ENCODE peak calls at places on chromosomes 12 and 14, in six cellular contexts. One of them, this sample, is unnamed.

GRCh38 chr12:95351745-95352144 is 122.2 kb upstream of the METAP2 start:
- DNase-seq in ovary: no peak
- DNase-seq in WERI-Rb-1: no peak
- DNase-seq in foreskin keratinocyte: no peak
- DNase-seq in stimulated activated CD4-positive, alpha-beta T cell treated with anti-CD3 and anti-CD28 coated beads, Interleukin-4, amount 100 ng/mL, for 48 hours: no peak
- DNase-seq in astrocyte: no peak
- DNase-seq in this sample: no peak

GRCh38 chr12:28770329-28770728 is 378.7 kb upstream of the FAR2 start:
- DNase-seq in ovary: no peak
- DNase-seq in WERI-Rb-1: no peak
- DNase-seq in foreskin keratinocyte: no peak
- DNase-seq in stimulated activated CD4-positive, alpha-beta T cell treated with anti-CD3 and anti-CD28 coated beads, Interleukin-4, amount 100 ng/mL, for 48 hours: no peak
- DNase-seq in astrocyte: no peak
- DNase-seq in this sample: peak; percentile 34

GRCh38 chr14:91303091-91303923 is 58.8 kb upstream of the GPR68 start:
- DNase-seq in ovary: no peak
- DNase-seq in WERI-Rb-1: peak; percentile 95
- DNase-seq in foreskin keratinocyte: no peak
- DNase-seq in stimulated activated CD4-positive, alpha-beta T cell treated with anti-CD3 and anti-CD28 coated beads, Interleukin-4, amount 100 ng/mL, for 48 hours: peak; percentile 91
- DNase-seq in astrocyte: no peak
- DNase-seq in this sample: no peak

GRCh38 chr12:99713946-99714520 is 66.5 kb downstream of the GARIN6 start:
- DNase-seq in ovary: no peak
- DNase-seq in WERI-Rb-1: no peak
- DNase-seq in foreskin keratinocyte: no peak
- DNase-seq in stimulated activated CD4-positive, alpha-beta T cell treated with anti-CD3 and anti-CD28 coated beads, Interleukin-4, amount 100 ng/mL, for 48 hours: no peak
- DNase-seq in astrocyte: no peak
- DNase-seq in this sample: no peak

GRCh38 chr12:108772896-108773797 is 41.8 kb upstream of the CORO1C start:
- DNase-seq in ovary: no peak
- DNase-seq in WERI-Rb-1: no peak
- DNase-seq in foreskin keratinocyte: no peak
- DNase-seq in stimulated activated CD4-positive, alpha-beta T cell treated with anti-CD3 and anti-CD28 coated beads, Interleukin-4, amount 100 ng/mL, for 48 hours: no peak
- DNase-seq in astrocyte: no peak
- DNase-seq in this sample: no peak

GRCh38 chr14:33686856-33687255 is 264.0 kb downstream of the EGLN3 start:
- DNase-seq in ovary: no peak
- DNase-seq in WERI-Rb-1: no peak
- DNase-seq in foreskin keratinocyte: no peak
- DNase-seq in stimulated activated CD4-positive, alpha-beta T cell treated with anti-CD3 and anti-CD28 coated beads, Interleukin-4, amount 100 ng/mL, for 48 hours: no peak
- DNase-seq in astrocyte: peak; percentile 73
- DNase-seq in this sample: no peak

GRCh38 chr12:21962236-21962635 is 21.0 kb upstream of the ABCC9 start:
- DNase-seq in ovary: no peak
- DNase-seq in WERI-Rb-1: no peak
- DNase-seq in foreskin keratinocyte: peak; percentile 60
- DNase-seq in stimulated activated CD4-positive, alpha-beta T cell treated with anti-CD3 and anti-CD28 coated beads, Interleukin-4, amount 100 ng/mL, for 48 hours: no peak
- DNase-seq in astrocyte: peak; percentile 39
- DNase-seq in this sample: no peak

GRCh38 chr12:14772946-14773345 is 30.3 kb downstream of the WBP11 start:
- DNase-seq in ovary: no peak
- DNase-seq in WERI-Rb-1: no peak
- DNase-seq in foreskin keratinocyte: no peak
- DNase-seq in stimulated activated CD4-positive, alpha-beta T cell treated with anti-CD3 and anti-CD28 coated beads, Interleukin-4, amount 100 ng/mL, for 48 hours: no peak
- DNase-seq in astrocyte: no peak
- DNase-seq in this sample: no peak

GRCh38 chr12:85266391-85266790 is 13.6 kb upstream of the ALX1 start:
- DNase-seq in ovary: no peak
- DNase-seq in WERI-Rb-1: no peak
- DNase-seq in foreskin keratinocyte: no peak
- DNase-seq in stimulated activated CD4-positive, alpha-beta T cell treated with anti-CD3 and anti-CD28 coated beads, Interleukin-4, amount 100 ng/mL, for 48 hours: no peak
- DNase-seq in astrocyte: no peak
- DNase-seq in this sample: no peak

GRCh38 chr12:74066476-74066875 is 471.2 kb upstream of the ATXN7L3B start:
- DNase-seq in ovary: peak; percentile 14
- DNase-seq in WERI-Rb-1: no peak
- DNase-seq in foreskin keratinocyte: no peak
- DNase-seq in stimulated activated CD4-positive, alpha-beta T cell treated with anti-CD3 and anti-CD28 coated beads, Interleukin-4, amount 100 ng/mL, for 48 hours: no peak
- DNase-seq in astrocyte: no peak
- DNase-seq in this sample: no peak

GRCh38 chr14:104450811-104451401 is 128.7 kb upstream of the C14orf180 start:
- DNase-seq in ovary: no peak
- DNase-seq in WERI-Rb-1: no peak
- DNase-seq in foreskin keratinocyte: no peak
- DNase-seq in stimulated activated CD4-positive, alpha-beta T cell treated with anti-CD3 and anti-CD28 coated beads, Interleukin-4, amount 100 ng/mL, for 48 hours: no peak
- DNase-seq in astrocyte: no peak
- DNase-seq in this sample: no peak

GRCh38 chr12:11555195-11555594 is 94.3 kb upstream of the ETV6 start:
- DNase-seq in ovary: no peak
- DNase-seq in WERI-Rb-1: no peak
- DNase-seq in foreskin keratinocyte: no peak
- DNase-seq in stimulated activated CD4-positive, alpha-beta T cell treated with anti-CD3 and anti-CD28 coated beads, Interleukin-4, amount 100 ng/mL, for 48 hours: no peak
- DNase-seq in astrocyte: no peak
- DNase-seq in this sample: no peak

GRCh38 chr14:105375635-105376057 is 22.7 kb upstream of the TEX22 start:
- DNase-seq in ovary: no peak
- DNase-seq in WERI-Rb-1: no peak
- DNase-seq in foreskin keratinocyte: no peak
- DNase-seq in stimulated activated CD4-positive, alpha-beta T cell treated with anti-CD3 and anti-CD28 coated beads, Interleukin-4, amount 100 ng/mL, for 48 hours: peak; percentile 34
- DNase-seq in astrocyte: no peak
- DNase-seq in this sample: no peak